ENCODE peak calls at places on chromosomes 7 and 10, in six cellular contexts. One of them, this sample, is unnamed.

GRCh38 chr7:137882261-137882668 is 35.5 kb upstream of the DGKI start:
- DNase-seq in coronary artery: no peak
- DNase-seq in fibroblast of lung: peak
- DNase-seq in A549: peak
- DNase-seq in gastrocnemius medialis: peak
- DNase-seq in heart left ventricle: no peak
- DNase-seq in this sample: no peak

GRCh38 chr10:98128802-98129201 is 5.7 kb upstream of the R3HCC1L start:
- DNase-seq in coronary artery: no peak
- DNase-seq in fibroblast of lung: no peak
- DNase-seq in A549: no peak
- DNase-seq in gastrocnemius medialis: no peak
- DNase-seq in heart left ventricle: no peak
- DNase-seq in this sample: no peak

GRCh38 chr10:60722623-60723022 is 55.7 kb upstream of the CDK1 start:
- DNase-seq in coronary artery: no peak
- DNase-seq in fibroblast of lung: no peak
- DNase-seq in A549: no peak
- DNase-seq in gastrocnemius medialis: no peak
- DNase-seq in heart left ventricle: no peak
- DNase-seq in this sample: no peak

GRCh38 chr7:69598487-69599148 is 343 bp downstream of the AUTS2 start:
- DNase-seq in coronary artery: no peak
- DNase-seq in fibroblast of lung: peak
- DNase-seq in A549: no peak
- DNase-seq in gastrocnemius medialis: no peak
- DNase-seq in heart left ventricle: peak
- DNase-seq in this sample: peak

GRCh38 chr7:155232911-155233702 is 64.6 kb upstream of the INSIG1 start:
- DNase-seq in coronary artery: no peak
- DNase-seq in fibroblast of lung: peak
- DNase-seq in A549: no peak
- DNase-seq in gastrocnemius medialis: no peak
- DNase-seq in heart left ventricle: no peak
- DNase-seq in this sample: no peak

GRCh38 chr10:12448729-12449391 is 99.5 kb downstream of the CAMK1D start:
- DNase-seq in coronary artery: no peak
- DNase-seq in fibroblast of lung: peak
- DNase-seq in A549: peak
- DNase-seq in gastrocnemius medialis: no peak
- DNase-seq in heart left ventricle: no peak
- DNase-seq in this sample: no peak

GRCh38 chr10:103433858-103434257 is 18.3 kb downstream of the CALHM2 start:
- DNase-seq in coronary artery: no peak
- DNase-seq in fibroblast of lung: no peak
- DNase-seq in A549: no peak
- DNase-seq in gastrocnemius medialis: peak
- DNase-seq in heart left ventricle: no peak
- DNase-seq in this sample: no peak

GRCh38 chr10:61634711-61635110 is 28.0 kb upstream of the CABCOCO1 start:
- DNase-seq in coronary artery: no peak
- DNase-seq in fibroblast of lung: peak
- DNase-seq in A549: no peak
- DNase-seq in gastrocnemius medialis: no peak
- DNase-seq in heart left ventricle: no peak
- DNase-seq in this sample: no peak

GRCh38 chr10:30529373-30529998 is 95.5 kb downstream of the MAP3K8 start:
- DNase-seq in coronary artery: peak
- DNase-seq in fibroblast of lung: no peak
- DNase-seq in A549: no peak
- DNase-seq in gastrocnemius medialis: peak
- DNase-seq in heart left ventricle: peak
- DNase-seq in this sample: no peak

GRCh38 chr7:26860361-26860760 is 4.0 kb downstream of the SKAP2 start:
- DNase-seq in coronary artery: no peak
- DNase-seq in fibroblast of lung: peak
- DNase-seq in A549: peak
- DNase-seq in gastrocnemius medialis: no peak
- DNase-seq in heart left ventricle: no peak
- DNase-seq in this sample: no peak

GRCh38 chr10:96646774-96647173 is 60.0 kb upstream of the TM9SF3 start:
- DNase-seq in coronary artery: no peak
- DNase-seq in fibroblast of lung: no peak
- DNase-seq in A549: no peak
- DNase-seq in gastrocnemius medialis: no peak
- DNase-seq in heart left ventricle: no peak
- DNase-seq in this sample: no peak

GRCh38 chr10:118116555-118117311 is 70.0 kb upstream of the RAB11FIP2 start:
- DNase-seq in coronary artery: no peak
- DNase-seq in fibroblast of lung: no peak
- DNase-seq in A549: no peak
- DNase-seq in gastrocnemius medialis: no peak
- DNase-seq in heart left ventricle: no peak
- DNase-seq in this sample: no peak

GRCh38 chr10:32446701-32447406 is 914 bp downstream of the CCDC7 start:
- DNase-seq in coronary artery: no peak
- DNase-seq in fibroblast of lung: peak
- DNase-seq in A549: peak
- DNase-seq in gastrocnemius medialis: no peak
- DNase-seq in heart left ventricle: no peak
- DNase-seq in this sample: no peak

GRCh38 chr10:71532878-71533277 is 136.2 kb downstream of the CDH23 start:
- DNase-seq in coronary artery: no peak
- DNase-seq in fibroblast of lung: no peak
- DNase-seq in A549: no peak
- DNase-seq in gastrocnemius medialis: no peak
- DNase-seq in heart left ventricle: no peak
- DNase-seq in this sample: no peak

GRCh38 chr7:2639994-2640830 is 8.4 kb downstream of the TTYH3 start:
- DNase-seq in coronary artery: no peak
- DNase-seq in fibroblast of lung: no peak
- DNase-seq in A549: no peak
- DNase-seq in gastrocnemius medialis: no peak
- DNase-seq in heart left ventricle: peak
- DNase-seq in this sample: no peak

GRCh38 chr7:26593405-26593804 is 271.0 kb downstream of the SKAP2 start:
- DNase-seq in coronary artery: no peak
- DNase-seq in fibroblast of lung: no peak
- DNase-seq in A549: no peak
- DNase-seq in gastrocnemius medialis: no peak
- DNase-seq in heart left ventricle: no peak
- DNase-seq in this sample: no peak

GRCh38 chr10:93469454-93469853 is 12.7 kb downstream of the MYOF start:
- DNase-seq in coronary artery: no peak
- DNase-seq in fibroblast of lung: no peak
- DNase-seq in A549: no peak
- DNase-seq in gastrocnemius medialis: peak
- DNase-seq in heart left ventricle: peak
- DNase-seq in this sample: no peak

GRCh38 chr7:153091477-153091876 is 331.9 kb downstream of the ACTR3B start:
- DNase-seq in coronary artery: no peak
- DNase-seq in fibroblast of lung: no peak
- DNase-seq in A549: no peak
- DNase-seq in gastrocnemius medialis: no peak
- DNase-seq in heart left ventricle: no peak
- DNase-seq in this sample: no peak

GRCh38 chr7:118473271-118473670 is 248.8 kb downstream of the ANKRD7 start:
- DNase-seq in coronary artery: no peak
- DNase-seq in fibroblast of lung: no peak
- DNase-seq in A549: no peak
- DNase-seq in gastrocnemius medialis: no peak
- DNase-seq in heart left ventricle: no peak
- DNase-seq in this sample: no peak

GRCh38 chr7:50369408-50370026 is 65.0 kb downstream of the IKZF1 start:
- DNase-seq in coronary artery: no peak
- DNase-seq in fibroblast of lung: peak
- DNase-seq in A549: peak
- DNase-seq in gastrocnemius medialis: no peak
- DNase-seq in heart left ventricle: no peak
- DNase-seq in this sample: peak

GRCh38 chr10:49187950-49188761 is at the start of gene TMEM273:
- DNase-seq in coronary artery: peak
- DNase-seq in fibroblast of lung: no peak
- DNase-seq in A549: no peak
- DNase-seq in gastrocnemius medialis: peak
- DNase-seq in heart left ventricle: peak
- DNase-seq in this sample: no peak

GRCh38 chr7:12007591-12007990 is 175.6 kb upstream of the THSD7A start:
- DNase-seq in coronary artery: no peak
- DNase-seq in fibroblast of lung: no peak
- DNase-seq in A549: no peak
- DNase-seq in gastrocnemius medialis: no peak
- DNase-seq in heart left ventricle: no peak
- DNase-seq in this sample: no peak

GRCh38 chr10:87861566-87861952 is 1.8 kb downstream of the KLLN start:
- DNase-seq in coronary artery: peak
- DNase-seq in fibroblast of lung: peak
- DNase-seq in A549: no peak
- DNase-seq in gastrocnemius medialis: peak
- DNase-seq in heart left ventricle: peak
- DNase-seq in this sample: no peak
- H3K27ac ChIP-seq in coronary artery: peak
- H3K27ac ChIP-seq in fibroblast of lung: peak
- H3K27ac ChIP-seq in A549: peak
- H3K27ac ChIP-seq in gastrocnemius medialis: peak
- H3K27ac ChIP-seq in heart left ventricle: peak
- H3K27ac ChIP-seq in this sample: peak

GRCh38 chr10:69869291-69869841 is 67.7 kb downstream of the COL13A1 start:
- DNase-seq in coronary artery: no peak
- DNase-seq in fibroblast of lung: peak
- DNase-seq in A549: no peak
- DNase-seq in gastrocnemius medialis: no peak
- DNase-seq in heart left ventricle: no peak
- DNase-seq in this sample: no peak

GRCh38 chr10:69868821-69869220 is 67.1 kb downstream of the COL13A1 start:
- DNase-seq in coronary artery: no peak
- DNase-seq in fibroblast of lung: no peak
- DNase-seq in A549: no peak
- DNase-seq in gastrocnemius medialis: no peak
- DNase-seq in heart left ventricle: no peak
- DNase-seq in this sample: no peak

GRCh38 chr10:69866688-69867461 is 65.2 kb downstream of the COL13A1 start:
- DNase-seq in coronary artery: no peak
- DNase-seq in fibroblast of lung: peak
- DNase-seq in A549: no peak
- DNase-seq in gastrocnemius medialis: no peak
- DNase-seq in heart left ventricle: no peak
- DNase-seq in this sample: peak

GRCh38 chr10:69866246-69866687 is 64.6 kb downstream of the COL13A1 start:
- DNase-seq in coronary artery: no peak
- DNase-seq in fibroblast of lung: no peak
- DNase-seq in A549: no peak
- DNase-seq in gastrocnemius medialis: no peak
- DNase-seq in heart left ventricle: no peak
- DNase-seq in this sample: no peak

GRCh38 chr10:69867699-69868558 is 66.2 kb downstream of the COL13A1 start:
- DNase-seq in coronary artery: no peak
- DNase-seq in fibroblast of lung: no peak
- DNase-seq in A549: no peak
- DNase-seq in gastrocnemius medialis: no peak
- DNase-seq in heart left ventricle: no peak
- DNase-seq in this sample: no peak
- H3K27ac ChIP-seq in coronary artery: no peak
- H3K27ac ChIP-seq in fibroblast of lung: no peak
- H3K27ac ChIP-seq in A549: peak
- H3K27ac ChIP-seq in gastrocnemius medialis: no peak
- H3K27ac ChIP-seq in heart left ventricle: no peak
- H3K27ac ChIP-seq in this sample: no peak

DNA sequence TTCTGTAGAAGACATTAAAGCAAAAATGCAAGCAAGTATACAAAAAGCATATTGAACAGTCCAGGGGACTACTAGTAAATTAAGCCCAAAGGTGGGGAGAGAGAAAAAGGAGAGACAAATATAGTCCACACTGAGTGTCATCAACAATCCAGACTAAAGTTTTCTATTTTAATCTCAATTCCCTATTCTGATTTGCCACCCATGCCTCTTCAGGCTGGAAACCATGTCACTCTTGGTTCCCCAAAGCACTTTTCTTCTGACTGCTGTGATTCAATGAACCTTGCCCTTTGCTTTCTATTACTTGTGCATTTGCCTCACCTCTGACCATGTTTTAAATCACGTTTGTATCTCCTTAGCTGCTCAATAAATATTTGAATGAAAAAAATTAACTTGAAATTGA is 95.3 kb upstream of the AOAH start:
- DNase-seq in coronary artery: no peak
- DNase-seq in fibroblast of lung: no peak
- DNase-seq in A549: no peak
- DNase-seq in gastrocnemius medialis: no peak
- DNase-seq in heart left ventricle: no peak
- DNase-seq in this sample: no peak
- H3K27ac ChIP-seq in coronary artery: no peak
- H3K27ac ChIP-seq in fibroblast of lung: no peak
- H3K27ac ChIP-seq in A549: no peak
- H3K27ac ChIP-seq in gastrocnemius medialis: no peak
- H3K27ac ChIP-seq in heart left ventricle: no peak
- H3K27ac ChIP-seq in this sample: no peak

GRCh38 chr10:75297021-75297599 is 61.4 kb upstream of the COMTD1 start:
- DNase-seq in coronary artery: no peak
- DNase-seq in fibroblast of lung: no peak
- DNase-seq in A549: no peak
- DNase-seq in gastrocnemius medialis: no peak
- DNase-seq in heart left ventricle: no peak
- DNase-seq in this sample: no peak
- H3K27ac ChIP-seq in coronary artery: no peak
- H3K27ac ChIP-seq in fibroblast of lung: no peak
- H3K27ac ChIP-seq in A549: peak
- H3K27ac ChIP-seq in gastrocnemius medialis: peak
- H3K27ac ChIP-seq in heart left ventricle: no peak
- H3K27ac ChIP-seq in this sample: no peak

GRCh38 chr7:92645531-92646061 is 55.4 kb upstream of the FAM133B start:
- DNase-seq in coronary artery: no peak
- DNase-seq in fibroblast of lung: no peak
- DNase-seq in A549: peak
- DNase-seq in gastrocnemius medialis: no peak
- DNase-seq in heart left ventricle: no peak
- DNase-seq in this sample: no peak
- H3K27ac ChIP-seq in coronary artery: peak
- H3K27ac ChIP-seq in fibroblast of lung: no peak
- H3K27ac ChIP-seq in A549: peak
- H3K27ac ChIP-seq in gastrocnemius medialis: peak
- H3K27ac ChIP-seq in heart left ventricle: peak
- H3K27ac ChIP-seq in this sample: no peak

This sample was measured in neuronal stem cell.